ENCODE peak calls at places on chromosome 21, in ten cellular contexts. One of them, this sample, is unnamed.
A peak's percentile ranks its signal among the peaks of the same experiment; 100 is the strongest.

GRCh38 chr21:44908496-44908895 is 12.2 kb downstream of the ITGB2 start:
- DNase-seq in NCI-H2081: no peak
- DNase-seq in astrocyte of the spinal cord: no peak
- DNase-seq in choroid plexus epithelial cell: peak; percentile 53
- DNase-seq in Right ventricle myocardium superior: no peak
- DNase-seq in iris pigment epithelial cell: no peak
- DNase-seq in EL: no peak
- DNase-seq in HEK293T: no peak
- DNase-seq in cardiac fibroblast: peak; percentile 16
- DNase-seq in GM13977: no peak
- DNase-seq in this sample: no peak

GRCh38 chr21:44939532-44940115 is at the start of gene SLX9:
- DNase-seq in GM13977: peak; percentile 95
- DNase-seq in NCI-H2081: peak; percentile 59
- DNase-seq in HEK293T: peak; percentile 98
- DNase-seq in Right ventricle myocardium superior: peak; percentile 85
- DNase-seq in astrocyte of the spinal cord: peak; percentile 76
- DNase-seq in cardiac fibroblast: peak; percentile 73
- DNase-seq in iris pigment epithelial cell: peak; percentile 83
- DNase-seq in EL: peak; percentile 76
- DNase-seq in choroid plexus epithelial cell: peak; percentile 74
- DNase-seq in this sample: peak; percentile 81

GRCh38 chr21:35223480-35224156 is 174.5 kb upstream of the RUNX1 start:
- DNase-seq in NCI-H2081: no peak
- DNase-seq in cardiac fibroblast: no peak
- DNase-seq in GM13977: no peak
- DNase-seq in choroid plexus epithelial cell: peak; percentile 24
- DNase-seq in iris pigment epithelial cell: no peak
- DNase-seq in EL: no peak
- DNase-seq in astrocyte of the spinal cord: no peak
- DNase-seq in HEK293T: no peak
- DNase-seq in Right ventricle myocardium superior: no peak
- DNase-seq in this sample: no peak

GRCh38 chr21:26842976-26843911 is 2.0 kb downstream of the ADAMTS1 start:
- DNase-seq in Right ventricle myocardium superior: peak; percentile 96
- DNase-seq in NCI-H2081: no peak
- DNase-seq in choroid plexus epithelial cell: peak; percentile 98
- DNase-seq in HEK293T: peak; percentile 80
- DNase-seq in cardiac fibroblast: peak; percentile 98
- DNase-seq in EL: peak; percentile 96
- DNase-seq in astrocyte of the spinal cord: peak; percentile 97
- DNase-seq in iris pigment epithelial cell: peak; percentile 97
- DNase-seq in GM13977: no peak
- DNase-seq in this sample: peak; percentile 79

GRCh38 chr21:35606578-35606977 is 453.7 kb downstream of the SETD4 start:
- DNase-seq in EL: no peak
- DNase-seq in iris pigment epithelial cell: no peak
- DNase-seq in Right ventricle myocardium superior: no peak
- DNase-seq in GM13977: no peak
- DNase-seq in cardiac fibroblast: no peak
- DNase-seq in astrocyte of the spinal cord: no peak
- DNase-seq in choroid plexus epithelial cell: no peak
- DNase-seq in NCI-H2081: no peak
- DNase-seq in HEK293T: no peak
- DNase-seq in this sample: no peak

GRCh38 chr21:17775431-17776126 is 43.6 kb downstream of the C21orf91 start:
- DNase-seq in Right ventricle myocardium superior: no peak
- DNase-seq in EL: no peak
- DNase-seq in cardiac fibroblast: no peak
- DNase-seq in HEK293T: no peak
- DNase-seq in astrocyte of the spinal cord: no peak
- DNase-seq in NCI-H2081: no peak
- DNase-seq in iris pigment epithelial cell: no peak
- DNase-seq in choroid plexus epithelial cell: no peak
- DNase-seq in GM13977: no peak
- DNase-seq in this sample: no peak

GRCh38 chr21:44880762-44881585 is 7.5 kb upstream of the PTTG1IP start:
- DNase-seq in Right ventricle myocardium superior: peak; percentile 37
- DNase-seq in NCI-H2081: no peak
- DNase-seq in EL: peak; percentile 81
- DNase-seq in choroid plexus epithelial cell: peak; percentile 67
- DNase-seq in cardiac fibroblast: peak; percentile 85
- DNase-seq in astrocyte of the spinal cord: peak; percentile 73
- DNase-seq in HEK293T: no peak
- DNase-seq in GM13977: no peak
- DNase-seq in iris pigment epithelial cell: peak; percentile 75
- DNase-seq in this sample: no peak

GRCh38 chr21:34912022-34912933 is 136.8 kb downstream of the RUNX1 start:
- DNase-seq in HEK293T: no peak
- DNase-seq in NCI-H2081: no peak
- DNase-seq in choroid plexus epithelial cell: peak; percentile 30
- DNase-seq in cardiac fibroblast: no peak
- DNase-seq in GM13977: no peak
- DNase-seq in iris pigment epithelial cell: no peak
- DNase-seq in EL: peak; percentile 91
- DNase-seq in Right ventricle myocardium superior: no peak
- DNase-seq in astrocyte of the spinal cord: no peak
- DNase-seq in this sample: no peak

GRCh38 chr21:36783612-36784383 is 84.9 kb downstream of the SIM2 start:
- DNase-seq in iris pigment epithelial cell: peak; percentile 96
- DNase-seq in Right ventricle myocardium superior: no peak
- DNase-seq in choroid plexus epithelial cell: peak; percentile 95
- DNase-seq in HEK293T: no peak
- DNase-seq in EL: peak; percentile 88
- DNase-seq in cardiac fibroblast: peak; percentile 70
- DNase-seq in astrocyte of the spinal cord: peak; percentile 80
- DNase-seq in NCI-H2081: no peak
- DNase-seq in GM13977: no peak
- DNase-seq in this sample: no peak

GRCh38 chr21:40047993-40048730 is 180.9 kb downstream of the PCP4 start:
- DNase-seq in choroid plexus epithelial cell: no peak
- DNase-seq in Right ventricle myocardium superior: no peak
- DNase-seq in GM13977: no peak
- DNase-seq in EL: no peak
- DNase-seq in NCI-H2081: no peak
- DNase-seq in iris pigment epithelial cell: no peak
- DNase-seq in cardiac fibroblast: no peak
- DNase-seq in HEK293T: no peak
- DNase-seq in astrocyte of the spinal cord: peak; percentile 10
- DNase-seq in this sample: no peak

GRCh38 chr21:46161180-46161799 is 5.9 kb upstream of the FTCD start:
- DNase-seq in cardiac fibroblast: no peak
- DNase-seq in choroid plexus epithelial cell: no peak
- DNase-seq in Right ventricle myocardium superior: peak; percentile 33
- DNase-seq in NCI-H2081: no peak
- DNase-seq in GM13977: no peak
- DNase-seq in HEK293T: no peak
- DNase-seq in EL: no peak
- DNase-seq in astrocyte of the spinal cord: no peak
- DNase-seq in iris pigment epithelial cell: no peak
- DNase-seq in this sample: no peak

GRCh38 chr21:41217656-41218380 is 49.9 kb downstream of the BACE2 start:
- DNase-seq in EL: no peak
- DNase-seq in NCI-H2081: no peak
- DNase-seq in cardiac fibroblast: peak; percentile 53
- DNase-seq in HEK293T: no peak
- DNase-seq in choroid plexus epithelial cell: no peak
- DNase-seq in iris pigment epithelial cell: peak; percentile 12
- DNase-seq in astrocyte of the spinal cord: peak; percentile 28
- DNase-seq in GM13977: no peak
- DNase-seq in Right ventricle myocardium superior: peak; percentile 81
- DNase-seq in this sample: peak; percentile 25

GRCh38 chr21:44871576-44872265 is 1.8 kb downstream of the PTTG1IP start:
- DNase-seq in EL: peak; percentile 76
- DNase-seq in NCI-H2081: no peak
- DNase-seq in GM13977: no peak
- DNase-seq in HEK293T: no peak
- DNase-seq in cardiac fibroblast: peak; percentile 91
- DNase-seq in iris pigment epithelial cell: peak; percentile 89
- DNase-seq in astrocyte of the spinal cord: peak; percentile 66
- DNase-seq in Right ventricle myocardium superior: peak; percentile 54
- DNase-seq in choroid plexus epithelial cell: peak; percentile 82
- DNase-seq in this sample: no peak

GRCh38 chr21:32140212-32141008 is 138.4 kb downstream of the MIS18A start:
- DNase-seq in HEK293T: no peak
- DNase-seq in Right ventricle myocardium superior: no peak
- DNase-seq in astrocyte of the spinal cord: no peak
- DNase-seq in EL: no peak
- DNase-seq in iris pigment epithelial cell: no peak
- DNase-seq in GM13977: no peak
- DNase-seq in choroid plexus epithelial cell: no peak
- DNase-seq in cardiac fibroblast: no peak
- DNase-seq in NCI-H2081: no peak
- DNase-seq in this sample: no peak

GRCh38 chr21:33109574-33110339 is 39.8 kb downstream of the OLIG1 start:
- DNase-seq in Right ventricle myocardium superior: no peak
- DNase-seq in choroid plexus epithelial cell: no peak
- DNase-seq in NCI-H2081: no peak
- DNase-seq in EL: no peak
- DNase-seq in cardiac fibroblast: no peak
- DNase-seq in GM13977: no peak
- DNase-seq in HEK293T: peak; percentile 65
- DNase-seq in iris pigment epithelial cell: no peak
- DNase-seq in astrocyte of the spinal cord: no peak
- DNase-seq in this sample: peak; percentile 86

GRCh38 chr21:21383126-21383525 is 384.9 kb downstream of the NCAM2 start:
- DNase-seq in EL: peak; percentile 22
- DNase-seq in Right ventricle myocardium superior: no peak
- DNase-seq in NCI-H2081: no peak
- DNase-seq in GM13977: no peak
- DNase-seq in astrocyte of the spinal cord: peak; percentile 18
- DNase-seq in cardiac fibroblast: peak; percentile 75
- DNase-seq in HEK293T: no peak
- DNase-seq in choroid plexus epithelial cell: peak; percentile 81
- DNase-seq in iris pigment epithelial cell: peak; percentile 28
- DNase-seq in this sample: no peak

GRCh38 chr21:42019706-42020105 is 9.5 kb upstream of the ZBTB21 start:
- DNase-seq in astrocyte of the spinal cord: no peak
- DNase-seq in iris pigment epithelial cell: no peak
- DNase-seq in NCI-H2081: no peak
- DNase-seq in choroid plexus epithelial cell: no peak
- DNase-seq in Right ventricle myocardium superior: no peak
- DNase-seq in HEK293T: no peak
- DNase-seq in EL: no peak
- DNase-seq in cardiac fibroblast: no peak
- DNase-seq in GM13977: no peak
- DNase-seq in this sample: no peak

GRCh38 chr21:35340273-35340672 is 291.2 kb upstream of the RUNX1 start:
- DNase-seq in GM13977: no peak
- DNase-seq in cardiac fibroblast: no peak
- DNase-seq in choroid plexus epithelial cell: no peak
- DNase-seq in EL: no peak
- DNase-seq in Right ventricle myocardium superior: no peak
- DNase-seq in astrocyte of the spinal cord: no peak
- DNase-seq in iris pigment epithelial cell: no peak
- DNase-seq in NCI-H2081: no peak
- DNase-seq in HEK293T: no peak
- DNase-seq in this sample: no peak

GRCh38 chr21:43332461-43332860 is 94.5 kb downstream of the SIK1 start:
- DNase-seq in GM13977: no peak
- DNase-seq in Right ventricle myocardium superior: no peak
- DNase-seq in EL: no peak
- DNase-seq in iris pigment epithelial cell: no peak
- DNase-seq in choroid plexus epithelial cell: no peak
- DNase-seq in HEK293T: no peak
- DNase-seq in astrocyte of the spinal cord: no peak
- DNase-seq in NCI-H2081: no peak
- DNase-seq in cardiac fibroblast: no peak
- DNase-seq in this sample: no peak

GRCh38 chr21:45309069-45309521 is 21.4 kb upstream of the POFUT2 start:
- DNase-seq in iris pigment epithelial cell: peak; percentile 67
- DNase-seq in choroid plexus epithelial cell: peak; percentile 83
- DNase-seq in EL: peak; percentile 70
- DNase-seq in Right ventricle myocardium superior: peak; percentile 85
- DNase-seq in HEK293T: peak; percentile 87
- DNase-seq in astrocyte of the spinal cord: peak; percentile 75
- DNase-seq in GM13977: no peak
- DNase-seq in cardiac fibroblast: peak; percentile 86
- DNase-seq in NCI-H2081: no peak
- DNase-seq in this sample: peak; percentile 81

GRCh38 chr21:29084372-29084771 is 10.9 kb upstream of the CCT8 start:
- DNase-seq in GM13977: no peak
- DNase-seq in NCI-H2081: no peak
- DNase-seq in Right ventricle myocardium superior: no peak
- DNase-seq in iris pigment epithelial cell: no peak
- DNase-seq in astrocyte of the spinal cord: no peak
- DNase-seq in choroid plexus epithelial cell: no peak
- DNase-seq in cardiac fibroblast: no peak
- DNase-seq in HEK293T: no peak
- DNase-seq in EL: peak; percentile 64
- DNase-seq in this sample: no peak

GRCh38 chr21:14573244-14573643 is 27.1 kb upstream of the SAMSN1 start:
- DNase-seq in Right ventricle myocardium superior: no peak
- DNase-seq in cardiac fibroblast: no peak
- DNase-seq in NCI-H2081: no peak
- DNase-seq in iris pigment epithelial cell: no peak
- DNase-seq in astrocyte of the spinal cord: no peak
- DNase-seq in GM13977: no peak
- DNase-seq in HEK293T: no peak
- DNase-seq in choroid plexus epithelial cell: no peak
- DNase-seq in EL: no peak
- DNase-seq in this sample: no peak

GRCh38 chr21:34865922-34866271 is 183.2 kb downstream of the RUNX1 start:
- DNase-seq in cardiac fibroblast: no peak
- DNase-seq in HEK293T: no peak
- DNase-seq in Right ventricle myocardium superior: no peak
- DNase-seq in NCI-H2081: no peak
- DNase-seq in EL: no peak
- DNase-seq in astrocyte of the spinal cord: no peak
- DNase-seq in choroid plexus epithelial cell: no peak
- DNase-seq in GM13977: peak; percentile 58
- DNase-seq in iris pigment epithelial cell: no peak
- DNase-seq in this sample: no peak

GRCh38 chr21:14699433-14700410 is 153.6 kb upstream of the SAMSN1 start:
- DNase-seq in astrocyte of the spinal cord: no peak
- DNase-seq in iris pigment epithelial cell: no peak
- DNase-seq in EL: no peak
- DNase-seq in Right ventricle myocardium superior: no peak
- DNase-seq in GM13977: no peak
- DNase-seq in cardiac fibroblast: no peak
- DNase-seq in choroid plexus epithelial cell: no peak
- DNase-seq in NCI-H2081: no peak
- DNase-seq in HEK293T: no peak
- DNase-seq in this sample: no peak

GRCh38 chr21:31872452-31873274 is at the start of gene HUNK:
- DNase-seq in NCI-H2081: peak; percentile 49
- DNase-seq in EL: peak; percentile 28
- DNase-seq in choroid plexus epithelial cell: peak; percentile 28
- DNase-seq in HEK293T: peak; percentile 57
- DNase-seq in GM13977: peak; percentile 58
- DNase-seq in Right ventricle myocardium superior: peak; percentile 53
- DNase-seq in iris pigment epithelial cell: peak; percentile 31
- DNase-seq in astrocyte of the spinal cord: peak; percentile 31
- DNase-seq in cardiac fibroblast: peak; percentile 12
- DNase-seq in this sample: peak; percentile 84

GRCh38 chr21:35831230-35831629 is 229.1 kb downstream of the SETD4 start:
- DNase-seq in astrocyte of the spinal cord: no peak
- DNase-seq in HEK293T: no peak
- DNase-seq in cardiac fibroblast: no peak
- DNase-seq in NCI-H2081: no peak
- DNase-seq in iris pigment epithelial cell: no peak
- DNase-seq in choroid plexus epithelial cell: no peak
- DNase-seq in Right ventricle myocardium superior: no peak
- DNase-seq in EL: no peak
- DNase-seq in GM13977: no peak
- DNase-seq in this sample: no peak

GRCh38 chr21:28627691-28628090 is 365.0 kb downstream of the LTN1 start:
- DNase-seq in Right ventricle myocardium superior: no peak
- DNase-seq in EL: peak; percentile 12
- DNase-seq in iris pigment epithelial cell: no peak
- DNase-seq in cardiac fibroblast: peak; percentile 26
- DNase-seq in astrocyte of the spinal cord: no peak
- DNase-seq in choroid plexus epithelial cell: peak; percentile 29
- DNase-seq in GM13977: no peak
- DNase-seq in HEK293T: no peak
- DNase-seq in NCI-H2081: no peak
- DNase-seq in this sample: no peak

GRCh38 chr21:26116456-26117011 is 54.0 kb downstream of the APP start:
- DNase-seq in HEK293T: no peak
- DNase-seq in EL: peak; percentile 55
- DNase-seq in choroid plexus epithelial cell: no peak
- DNase-seq in Right ventricle myocardium superior: no peak
- DNase-seq in astrocyte of the spinal cord: peak; percentile 58
- DNase-seq in NCI-H2081: no peak
- DNase-seq in GM13977: no peak
- DNase-seq in cardiac fibroblast: peak; percentile 46
- DNase-seq in iris pigment epithelial cell: no peak
- DNase-seq in this sample: no peak

This sample was measured in nephron progenitor cell.